ENCODE peak calls at places on chromosomes 4 and X, in six cellular contexts. C is cardiac muscle cell, X is RWPE1, M is endodermal cell, K is psoas muscle, W is sigmoid colon. N is an unnamed sample.

GRCh38 chr4:71729856-71730255 is 54.0 kb downstream of the GC start:
- DNase-seq in C (no peak), X (no peak), M (no peak), K (no peak), W (no peak), N (no peak)

GRCh38 chr4:32215277-32215676 is 1495.1 kb downstream of the PCDH7 start:
- DNase-seq in C (no peak), X (no peak), M (no peak), K (no peak), W (no peak), N (no peak)

GRCh38 chr4:141713771-141714445 is 77.5 kb downstream of the IL15 start:
- DNase-seq in C (peak), X (peak), M (peak), K (no peak), W (no peak), N (no peak)

GRCh38 chr4:190020790-190021717 is 6.0 kb downstream of the FRG2 start:
- DNase-seq in C (peak), X (peak), M (peak), K (peak), W (peak), N (no peak)

GRCh38 chr4:29559281-29559680 is 1160.9 kb upstream of the PCDH7 start:
- DNase-seq in C (no peak), X (no peak), M (no peak), K (no peak), W (no peak), N (no peak)

GRCh38 chr4:16337936-16338335 is 111.7 kb upstream of the TAPT1 start:
- DNase-seq in C (peak), X (peak), M (no peak), K (no peak), W (no peak), N (no peak)

GRCh38 chr4:6562931-6563901 is 11.8 kb upstream of the MAN2B2 start:
- DNase-seq in C (peak), X (peak), M (peak), K (no peak), W (no peak), N (no peak)

GRCh38 chr4:6641164-6641970 is 882 bp downstream of the MRFAP1 start:
- DNase-seq in C (peak), X (peak), M (peak), K (peak), W (no peak), N (no peak)

GRCh38 chr4:175369087-175369486 is 443.0 kb downstream of the GPM6A start:
- DNase-seq in C (no peak), X (no peak), M (no peak), K (no peak), W (no peak), N (no peak)

GRCh38 chrX:49171752-49172279 is at the start of gene PLP2:
- DNase-seq in C (peak), X (peak), M (peak), K (peak), W (peak), N (no peak)

GRCh38 chr4:110631582-110632505 is 9.0 kb upstream of the PITX2 start:
- DNase-seq in C (peak), X (peak), M (peak), K (peak), W (peak), N (peak)

GRCh38 chr4:150136481-150136880 is 58.2 kb downstream of the DCLK2 start:
- DNase-seq in C (peak), X (no peak), M (no peak), K (no peak), W (no peak), N (no peak)

GRCh38 chrX:4710618-4711433 is 997.4 kb upstream of the PRKX start:
- DNase-seq in C (no peak), X (peak), M (peak), K (no peak), W (no peak), N (no peak)

GRCh38 chrX:1598876-1599790 is 7.7 kb downstream of the AKAP17A start:
- DNase-seq in C (no peak), X (no peak), M (peak), K (no peak), W (no peak), N (no peak)

GRCh38 chrX:14936561-14936960 is 63.3 kb downstream of the MOSPD2 start:
- DNase-seq in C (peak), X (peak), M (no peak), K (no peak), W (no peak), N (no peak)

GRCh38 chrX:14939644-14940043 is 66.4 kb downstream of the MOSPD2 start:
- DNase-seq in C (no peak), X (no peak), M (no peak), K (no peak), W (no peak), N (no peak)

GRCh38 chrX:14932136-14932535 is 58.9 kb downstream of the MOSPD2 start:
- DNase-seq in C (no peak), X (no peak), M (peak), K (no peak), W (no peak), N (no peak)

GRCh38 chrX:14934423-14934822 is 61.2 kb downstream of the MOSPD2 start:
- DNase-seq in C (no peak), X (no peak), M (no peak), K (no peak), W (no peak), N (no peak)
- H3K27ac ChIP-seq in C (peak), X (no peak), M (no peak), K (no peak), W (no peak), N (no peak)

GRCh38 chr4:168337550-168337940 is 19.0 kb upstream of the DDX60 start:
- DNase-seq in C (peak), X (no peak), M (no peak), K (no peak), W (no peak), N (no peak)

GRCh38 chr4:168336837-168337549 is 18.4 kb upstream of the DDX60 start:
- DNase-seq in C (no peak), X (peak), M (no peak), K (no peak), W (no peak), N (no peak)

GRCh38 chr4:168334053-168334452 is 15.5 kb upstream of the DDX60 start:
- DNase-seq in C (no peak), X (no peak), M (no peak), K (no peak), W (no peak), N (no peak)

DNA sequence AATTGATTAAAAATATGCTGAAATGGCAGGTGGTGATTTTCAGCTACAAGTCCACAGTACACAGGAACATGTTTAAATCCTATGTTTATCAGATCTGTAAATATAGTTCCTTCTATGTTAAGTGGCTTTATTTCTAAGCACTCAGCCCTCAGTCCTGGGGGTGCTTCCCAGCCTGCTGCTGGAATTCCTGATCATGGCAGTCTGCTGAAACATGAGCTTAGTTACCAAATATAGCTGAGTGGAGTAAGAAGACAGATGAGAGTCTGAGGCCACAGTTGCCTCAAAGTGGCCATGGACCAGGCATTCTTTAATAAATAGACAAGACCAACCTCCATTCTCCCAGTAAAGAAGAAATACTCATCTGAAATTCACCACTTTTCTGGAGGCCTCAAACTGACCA is 17.1 kb upstream of the DDX60 start:
- DNase-seq in C (no peak), X (no peak), M (no peak), K (no peak), W (no peak), N (no peak)
- H3K27ac ChIP-seq in C (peak), X (no peak), M (no peak), K (peak), W (no peak), N (no peak)

GRCh38 chr4:152101546-152102183 is 340.9 kb upstream of the GATB start:
- DNase-seq in C (no peak), X (no peak), M (no peak), K (no peak), W (no peak), N (no peak)
- H3K27ac ChIP-seq in C (no peak), X (no peak), M (no peak), K (no peak), W (no peak), N (no peak)

DNA sequence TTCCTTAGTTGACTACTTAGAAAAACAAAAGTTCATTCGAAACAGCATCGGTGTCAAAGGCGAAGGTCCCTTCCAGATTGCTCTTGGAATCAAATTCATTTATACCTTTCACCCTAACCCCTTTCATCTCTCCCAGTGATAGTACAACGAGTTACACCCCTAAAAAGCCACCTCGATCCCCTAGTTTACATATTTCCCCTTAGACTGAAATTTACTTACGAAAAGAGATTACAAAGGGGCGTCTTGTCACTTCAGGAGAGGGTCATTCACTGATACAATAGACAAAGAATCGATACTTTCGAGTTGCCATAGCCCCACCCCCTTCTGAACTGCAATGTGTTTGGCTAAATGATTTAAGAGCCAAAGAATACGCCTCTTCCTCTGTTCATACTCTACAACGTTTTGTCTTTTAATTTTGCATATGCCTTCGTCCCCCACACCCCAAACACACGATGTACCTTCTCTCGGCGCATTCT is 88.3 kb downstream of the HPRT1 start:
- DNase-seq in C (peak), X (no peak), M (no peak), K (no peak), W (no peak), N (no peak)
- H3K27ac ChIP-seq in C (peak), X (no peak), M (no peak), K (peak), W (no peak), N (no peak)

GRCh38 chrX:68432648-68433047 is 647 bp downstream of the OPHN1 start:
- DNase-seq in C (no peak), X (no peak), M (no peak), K (no peak), W (no peak), N (peak)
- H3K27ac ChIP-seq in C (no peak), X (peak), M (no peak), K (no peak), W (peak), N (no peak)

GRCh38 chrX:46715997-46716396 is 42.9 kb downstream of the SLC9A7 start:
- DNase-seq in C (no peak), X (no peak), M (no peak), K (no peak), W (no peak), N (no peak)
- H3K27ac ChIP-seq in C (no peak), X (no peak), M (no peak), K (no peak), W (no peak), N (no peak)

DNA sequence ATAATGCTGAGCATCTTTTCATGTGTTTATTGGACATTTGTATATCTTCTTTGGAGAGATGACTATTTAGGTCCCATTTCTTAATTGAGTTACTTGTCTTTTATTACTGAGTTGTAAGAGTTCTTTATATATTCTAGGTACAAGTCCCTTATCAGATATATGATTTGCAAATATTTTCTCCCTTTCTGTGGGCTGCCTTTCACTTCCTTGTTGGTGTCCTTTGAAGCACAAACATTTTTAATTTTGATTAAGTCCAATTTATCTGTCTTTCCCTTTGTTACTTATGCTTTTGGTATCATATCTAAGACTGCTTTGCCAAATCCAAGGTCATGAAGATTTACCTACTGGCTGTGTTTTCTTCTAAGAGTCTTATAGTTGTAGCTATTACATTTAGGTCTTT is 113.2 kb downstream of the HNRNPD start:
- DNase-seq in C (no peak), X (no peak), M (no peak), K (no peak), W (no peak), N (no peak)
- H3K27ac ChIP-seq in C (no peak), X (no peak), M (no peak), K (no peak), W (no peak), N (no peak)

GRCh38 chr4:184283659-184284335 is 66.1 kb upstream of the ENPP6 start:
- DNase-seq in C (no peak), X (no peak), M (no peak), K (no peak), W (no peak), N (peak)

GRCh38 chr4:184284336-184284690 is 66.6 kb upstream of the ENPP6 start:
- DNase-seq in C (no peak), X (no peak), M (no peak), K (no peak), W (no peak), N (no peak)

GRCh38 chr4:184282251-184282713 is 64.6 kb upstream of the ENPP6 start:
- DNase-seq in C (no peak), X (peak), M (peak), K (no peak), W (no peak), N (no peak)

GRCh38 chr4:184281231-184282139 is 63.8 kb upstream of the ENPP6 start:
- DNase-seq in C (no peak), X (no peak), M (no peak), K (no peak), W (no peak), N (no peak)

GRCh38 chr4:184282895-184283654 is 65.4 kb upstream of the ENPP6 start:
- DNase-seq in C (no peak), X (no peak), M (no peak), K (no peak), W (no peak), N (no peak)
- H3K27ac ChIP-seq in C (no peak), X (peak), M (no peak), K (no peak), W (no peak), N (peak)

DNA sequence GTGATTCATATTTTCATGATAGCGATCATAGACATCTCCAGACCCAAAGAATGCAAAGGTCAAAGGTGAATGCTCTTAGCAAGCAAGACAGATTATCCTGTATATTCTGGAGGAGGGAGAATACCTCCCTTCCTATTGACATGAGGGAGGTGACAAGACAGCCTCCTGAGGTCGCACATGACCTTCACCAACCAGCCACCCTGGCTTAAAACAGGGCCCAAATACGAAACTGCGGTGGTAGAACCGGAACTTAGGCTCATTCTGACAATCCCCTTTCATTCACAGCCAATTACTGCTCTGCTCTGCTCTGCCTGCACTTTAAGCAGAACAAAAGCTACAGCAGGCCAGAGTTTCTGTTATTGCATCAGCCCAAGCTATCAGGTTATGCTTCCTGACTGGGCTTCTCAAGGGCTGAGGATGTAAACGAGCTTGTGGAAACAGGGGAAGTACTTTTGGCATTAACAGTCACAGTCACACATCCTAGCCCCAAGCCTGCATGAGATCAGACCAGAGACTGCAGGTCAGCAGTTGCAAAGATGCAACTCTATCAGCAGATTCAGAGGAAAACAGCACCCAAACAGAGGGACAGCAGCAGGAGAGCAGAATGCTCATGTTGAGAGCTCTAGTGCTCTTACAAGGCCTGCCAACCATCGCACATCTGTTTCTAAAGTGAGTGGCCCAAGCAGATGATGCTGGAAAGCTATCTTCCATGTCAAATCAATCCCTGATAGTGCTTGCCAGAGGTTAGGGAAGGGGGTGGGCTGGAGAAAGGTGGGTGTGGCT is 51.2 kb upstream of the MAP3K15 start:
- DNase-seq in C (peak), X (no peak), M (no peak), K (no peak), W (no peak), N (no peak)
- H3K27ac ChIP-seq in C (no peak), X (no peak), M (no peak), K (peak), W (no peak), N (no peak)